ENCODE peak calls at places on chromosomes 3 and 15, in six cellular contexts. One of them, this sample, is unnamed.

GRCh38 chr3:89488800-89489580 is 381.6 kb downstream of the EPHA3 start:
- DNase-seq in activated naive CD4-positive, alpha-beta T cell: no peak
- DNase-seq in DMS153: no peak
- DNase-seq in NCI-H146: no peak
- DNase-seq in suprapubic skin: no peak
- DNase-seq in Daoy: no peak
- DNase-seq in this sample: no peak

GRCh38 chr3:34183581-34184313 is 385.3 kb downstream of the PDCD6IP start:
- DNase-seq in DMS153: peak; percentile 73
- DNase-seq in Daoy: no peak
- DNase-seq in activated naive CD4-positive, alpha-beta T cell: no peak
- DNase-seq in suprapubic skin: no peak
- DNase-seq in NCI-H146: peak; percentile 97
- DNase-seq in this sample: no peak

GRCh38 chr3:136835817-136836510 is 17.0 kb downstream of the SLC35G2 start:
- DNase-seq in NCI-H146: no peak
- DNase-seq in Daoy: no peak
- DNase-seq in suprapubic skin: no peak
- DNase-seq in activated naive CD4-positive, alpha-beta T cell: no peak
- DNase-seq in DMS153: no peak
- DNase-seq in this sample: no peak

GRCh38 chr15:64944961-64945360 is 33.3 kb downstream of the ANKDD1A start:
- DNase-seq in activated naive CD4-positive, alpha-beta T cell: no peak
- DNase-seq in DMS153: no peak
- DNase-seq in suprapubic skin: no peak
- DNase-seq in Daoy: no peak
- DNase-seq in NCI-H146: no peak
- DNase-seq in this sample: no peak

GRCh38 chr3:110576962-110577361 is 494.7 kb upstream of the NECTIN3 start:
- DNase-seq in DMS153: no peak
- DNase-seq in activated naive CD4-positive, alpha-beta T cell: no peak
- DNase-seq in NCI-H146: no peak
- DNase-seq in suprapubic skin: no peak
- DNase-seq in Daoy: peak; percentile 79
- DNase-seq in this sample: no peak

GRCh38 chr3:50370594-50370993 is 11.3 kb upstream of the TMEM115 start:
- DNase-seq in NCI-H146: peak; percentile 32
- DNase-seq in DMS153: peak; percentile 29
- DNase-seq in activated naive CD4-positive, alpha-beta T cell: no peak
- DNase-seq in Daoy: no peak
- DNase-seq in suprapubic skin: no peak
- DNase-seq in this sample: no peak

GRCh38 chr15:34726407-34727100 is 28.2 kb downstream of the GJD2 start:
- DNase-seq in activated naive CD4-positive, alpha-beta T cell: no peak
- DNase-seq in DMS153: no peak
- DNase-seq in suprapubic skin: no peak
- DNase-seq in NCI-H146: no peak
- DNase-seq in Daoy: no peak
- DNase-seq in this sample: no peak

GRCh38 chr3:127019449-127019848 is 36.5 kb downstream of the PLXNA1 start:
- DNase-seq in NCI-H146: no peak
- DNase-seq in activated naive CD4-positive, alpha-beta T cell: no peak
- DNase-seq in suprapubic skin: no peak
- DNase-seq in Daoy: peak; percentile 43
- DNase-seq in DMS153: no peak
- DNase-seq in this sample: no peak

GRCh38 chr3:14532691-14533456 is 7.3 kb downstream of the GRIP2 start:
- DNase-seq in suprapubic skin: no peak
- DNase-seq in NCI-H146: peak; percentile 30
- DNase-seq in Daoy: peak; percentile 55
- DNase-seq in DMS153: peak; percentile 10
- DNase-seq in activated naive CD4-positive, alpha-beta T cell: no peak
- DNase-seq in this sample: no peak

GRCh38 chr3:99753268-99753975 is 64.2 kb upstream of the CMSS1 start:
- DNase-seq in Daoy: peak; percentile 78
- DNase-seq in NCI-H146: peak; percentile 39
- DNase-seq in DMS153: peak; percentile 2
- DNase-seq in suprapubic skin: no peak
- DNase-seq in activated naive CD4-positive, alpha-beta T cell: no peak
- DNase-seq in this sample: no peak

GRCh38 chr3:126517986-126518778 is 609 bp upstream of the UROC1 start:
- DNase-seq in NCI-H146: peak; percentile 82
- DNase-seq in activated naive CD4-positive, alpha-beta T cell: no peak
- DNase-seq in Daoy: no peak
- DNase-seq in suprapubic skin: no peak
- DNase-seq in DMS153: no peak
- DNase-seq in this sample: no peak

GRCh38 chr15:78306176-78306774 is 6.9 kb upstream of the SKIC8 start:
- DNase-seq in suprapubic skin: no peak
- DNase-seq in NCI-H146: no peak
- DNase-seq in DMS153: no peak
- DNase-seq in activated naive CD4-positive, alpha-beta T cell: no peak
- DNase-seq in Daoy: peak; percentile 88
- DNase-seq in this sample: no peak

GRCh38 chr3:63324621-63325020 is 46.5 kb downstream of the SYNPR start:
- DNase-seq in NCI-H146: peak; percentile 18
- DNase-seq in DMS153: no peak
- DNase-seq in Daoy: no peak
- DNase-seq in activated naive CD4-positive, alpha-beta T cell: no peak
- DNase-seq in suprapubic skin: no peak
- DNase-seq in this sample: no peak

GRCh38 chr3:49006591-49007067 is 562 bp upstream of the WDR6 start:
- DNase-seq in Daoy: no peak
- DNase-seq in activated naive CD4-positive, alpha-beta T cell: no peak
- DNase-seq in suprapubic skin: no peak
- DNase-seq in NCI-H146: peak; percentile 6
- DNase-seq in DMS153: no peak
- DNase-seq in this sample: peak; percentile 23